ENCODE peak calls at places on chromosomes 6 and 20, in eight cellular contexts. One of them, this sample, is unnamed.

GRCh38 chr6:38432079-38432478 is 207.7 kb downstream of the BTBD9 start:
- DNase-seq in lower lobe of right lung: no peak
- DNase-seq in A549: no peak
- DNase-seq in esophagus squamous epithelium: no peak
- DNase-seq in PC-3: no peak
- DNase-seq in adrenal gland: no peak
- DNase-seq in neural progenitor cell: no peak
- DNase-seq in RWPE1: no peak
- DNase-seq in this sample: no peak

GRCh38 chr6:101397199-101397598 is 3.7 kb downstream of the GRIK2 start:
- DNase-seq in PC-3: peak
- DNase-seq in neural progenitor cell: peak
- DNase-seq in RWPE1: no peak
- DNase-seq in lower lobe of right lung: no peak
- DNase-seq in A549: no peak
- DNase-seq in esophagus squamous epithelium: no peak
- DNase-seq in adrenal gland: no peak
- DNase-seq in this sample: no peak

GRCh38 chr20:32404017-32404416 is 45.9 kb downstream of the ASXL1 start:
- DNase-seq in esophagus squamous epithelium: no peak
- DNase-seq in PC-3: no peak
- DNase-seq in neural progenitor cell: no peak
- DNase-seq in lower lobe of right lung: no peak
- DNase-seq in A549: no peak
- DNase-seq in adrenal gland: no peak
- DNase-seq in RWPE1: no peak
- DNase-seq in this sample: no peak

GRCh38 chr20:35207950-35208611 is 18.4 kb upstream of the MMP24 start:
- DNase-seq in adrenal gland: peak
- DNase-seq in esophagus squamous epithelium: no peak
- DNase-seq in A549: peak
- DNase-seq in PC-3: peak
- DNase-seq in lower lobe of right lung: peak
- DNase-seq in neural progenitor cell: peak
- DNase-seq in RWPE1: peak
- DNase-seq in this sample: peak

GRCh38 chr6:161048636-161049035 is 57.1 kb downstream of the MAP3K4 start:
- DNase-seq in esophagus squamous epithelium: no peak
- DNase-seq in adrenal gland: no peak
- DNase-seq in lower lobe of right lung: no peak
- DNase-seq in A549: no peak
- DNase-seq in PC-3: no peak
- DNase-seq in RWPE1: no peak
- DNase-seq in neural progenitor cell: no peak
- DNase-seq in this sample: no peak

GRCh38 chr6:43913388-43914271 is 143.6 kb downstream of the VEGFA start:
- DNase-seq in lower lobe of right lung: peak
- DNase-seq in adrenal gland: no peak
- DNase-seq in A549: no peak
- DNase-seq in neural progenitor cell: no peak
- DNase-seq in esophagus squamous epithelium: no peak
- DNase-seq in RWPE1: no peak
- DNase-seq in PC-3: no peak
- DNase-seq in this sample: no peak

GRCh38 chr6:113128020-113128419 is 729.1 kb upstream of the MARCKS start:
- DNase-seq in adrenal gland: no peak
- DNase-seq in lower lobe of right lung: no peak
- DNase-seq in neural progenitor cell: no peak
- DNase-seq in PC-3: no peak
- DNase-seq in esophagus squamous epithelium: no peak
- DNase-seq in A549: no peak
- DNase-seq in RWPE1: no peak
- DNase-seq in this sample: no peak

GRCh38 chr20:45339084-45339483 is 9.1 kb downstream of the SDC4 start:
- DNase-seq in RWPE1: peak
- DNase-seq in adrenal gland: no peak
- DNase-seq in esophagus squamous epithelium: no peak
- DNase-seq in PC-3: no peak
- DNase-seq in A549: no peak
- DNase-seq in neural progenitor cell: no peak
- DNase-seq in lower lobe of right lung: no peak
- DNase-seq in this sample: no peak

GRCh38 chr6:109790131-109790530 is 99.0 kb downstream of the FIG4 start:
- DNase-seq in lower lobe of right lung: no peak
- DNase-seq in RWPE1: no peak
- DNase-seq in A549: no peak
- DNase-seq in neural progenitor cell: no peak
- DNase-seq in adrenal gland: no peak
- DNase-seq in esophagus squamous epithelium: no peak
- DNase-seq in PC-3: peak
- DNase-seq in this sample: no peak

GRCh38 chr20:3222635-3223600 is 13.6 kb downstream of the ITPA start:
- DNase-seq in A549: no peak
- DNase-seq in neural progenitor cell: no peak
- DNase-seq in RWPE1: no peak
- DNase-seq in PC-3: peak
- DNase-seq in adrenal gland: no peak
- DNase-seq in esophagus squamous epithelium: no peak
- DNase-seq in lower lobe of right lung: no peak
- DNase-seq in this sample: no peak

GRCh38 chr6:112899541-112899940 is 552.4 kb downstream of the RFPL4B start:
- DNase-seq in esophagus squamous epithelium: no peak
- DNase-seq in neural progenitor cell: no peak
- DNase-seq in PC-3: no peak
- DNase-seq in adrenal gland: no peak
- DNase-seq in RWPE1: no peak
- DNase-seq in lower lobe of right lung: no peak
- DNase-seq in A549: no peak
- DNase-seq in this sample: no peak

GRCh38 chr6:46583711-46584110 is 68.9 kb downstream of the CYP39A1 start:
- DNase-seq in PC-3: no peak
- DNase-seq in RWPE1: no peak
- DNase-seq in adrenal gland: no peak
- DNase-seq in neural progenitor cell: no peak
- DNase-seq in A549: no peak
- DNase-seq in lower lobe of right lung: no peak
- DNase-seq in esophagus squamous epithelium: no peak
- DNase-seq in this sample: no peak

GRCh38 chr6:26224547-26224912 is 137.3 kb downstream of the HFE start:
- DNase-seq in RWPE1: no peak
- DNase-seq in A549: no peak
- DNase-seq in PC-3: no peak
- DNase-seq in neural progenitor cell: no peak
- DNase-seq in lower lobe of right lung: no peak
- DNase-seq in esophagus squamous epithelium: no peak
- DNase-seq in adrenal gland: no peak
- DNase-seq in this sample: no peak

GRCh38 chr6:110541701-110542309 is 65.4 kb upstream of the SLC22A16 start:
- DNase-seq in esophagus squamous epithelium: no peak
- DNase-seq in lower lobe of right lung: no peak
- DNase-seq in PC-3: no peak
- DNase-seq in neural progenitor cell: no peak
- DNase-seq in adrenal gland: no peak
- DNase-seq in A549: no peak
- DNase-seq in RWPE1: no peak
- DNase-seq in this sample: no peak

GRCh38 chr6:26156105-26156849 is 69.0 kb downstream of the HFE start:
- DNase-seq in adrenal gland: peak
- DNase-seq in lower lobe of right lung: peak
- DNase-seq in A549: peak
- DNase-seq in neural progenitor cell: peak
- DNase-seq in RWPE1: peak
- DNase-seq in PC-3: peak
- DNase-seq in esophagus squamous epithelium: peak
- DNase-seq in this sample: peak

GRCh38 chr20:6651016-6651415 is 116.5 kb upstream of the BMP2 start:
- DNase-seq in PC-3: peak
- DNase-seq in esophagus squamous epithelium: no peak
- DNase-seq in adrenal gland: peak
- DNase-seq in RWPE1: peak
- DNase-seq in neural progenitor cell: no peak
- DNase-seq in A549: no peak
- DNase-seq in lower lobe of right lung: no peak
- DNase-seq in this sample: no peak

GRCh38 chr20:11235058-11235457 is 561.3 kb upstream of the JAG1 start:
- DNase-seq in A549: no peak
- DNase-seq in RWPE1: peak
- DNase-seq in lower lobe of right lung: no peak
- DNase-seq in adrenal gland: no peak
- DNase-seq in neural progenitor cell: no peak
- DNase-seq in esophagus squamous epithelium: no peak
- DNase-seq in PC-3: peak
- DNase-seq in this sample: no peak

GRCh38 chr20:63627700-63628245 is 872 bp upstream of the GMEB2 start:
- DNase-seq in adrenal gland: no peak
- DNase-seq in A549: no peak
- DNase-seq in neural progenitor cell: no peak
- DNase-seq in RWPE1: no peak
- DNase-seq in lower lobe of right lung: no peak
- DNase-seq in PC-3: no peak
- DNase-seq in esophagus squamous epithelium: no peak
- DNase-seq in this sample: no peak
- H3K27ac ChIP-seq in adrenal gland: peak
- H3K27ac ChIP-seq in A549: peak
- H3K27ac ChIP-seq in neural progenitor cell: no peak
- H3K27ac ChIP-seq in RWPE1: peak
- H3K27ac ChIP-seq in lower lobe of right lung: peak
- H3K27ac ChIP-seq in PC-3: peak
- H3K27ac ChIP-seq in esophagus squamous epithelium: peak
- H3K27ac ChIP-seq in this sample: peak

GRCh38 chr6:149833651-149834050 is 30.5 kb downstream of the LRP11 start:
- DNase-seq in neural progenitor cell: no peak
- DNase-seq in adrenal gland: no peak
- DNase-seq in A549: no peak
- DNase-seq in esophagus squamous epithelium: no peak
- DNase-seq in PC-3: no peak
- DNase-seq in RWPE1: no peak
- DNase-seq in lower lobe of right lung: no peak
- DNase-seq in this sample: no peak

GRCh38 chr6:149834513-149835481 is 29.4 kb downstream of the LRP11 start:
- DNase-seq in PC-3: peak
- DNase-seq in adrenal gland: peak
- DNase-seq in esophagus squamous epithelium: no peak
- DNase-seq in A549: peak
- DNase-seq in neural progenitor cell: peak
- DNase-seq in RWPE1: peak
- DNase-seq in lower lobe of right lung: no peak
- DNase-seq in this sample: no peak

GRCh38 chr6:149830731-149831379 is 33.3 kb downstream of the LRP11 start:
- DNase-seq in A549: no peak
- DNase-seq in esophagus squamous epithelium: no peak
- DNase-seq in lower lobe of right lung: no peak
- DNase-seq in neural progenitor cell: no peak
- DNase-seq in RWPE1: no peak
- DNase-seq in adrenal gland: no peak
- DNase-seq in PC-3: no peak
- DNase-seq in this sample: no peak

DNA sequence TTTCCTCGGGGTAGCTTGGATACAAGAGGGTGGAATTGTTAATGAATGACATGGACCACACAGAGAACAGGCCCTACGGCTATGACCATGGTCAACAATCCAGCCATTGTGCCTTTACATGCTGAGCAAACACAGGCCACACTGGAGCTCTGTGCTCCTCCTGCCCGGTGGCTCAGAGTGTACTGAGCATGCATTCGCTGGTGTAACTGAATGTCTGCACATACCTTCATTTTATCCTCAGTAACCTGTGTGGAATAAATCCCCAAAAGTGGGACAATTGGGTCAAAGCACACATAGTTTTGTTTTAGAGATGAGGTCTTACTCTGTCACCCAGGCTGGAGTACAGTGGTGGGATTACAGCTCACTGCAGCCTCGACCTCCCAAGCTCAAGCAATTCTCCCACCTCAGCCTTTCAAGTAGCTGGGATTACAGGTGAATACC is 32.8 kb downstream of the LRP11 start:
- DNase-seq in neural progenitor cell: no peak
- DNase-seq in lower lobe of right lung: no peak
- DNase-seq in adrenal gland: no peak
- DNase-seq in esophagus squamous epithelium: no peak
- DNase-seq in RWPE1: no peak
- DNase-seq in A549: no peak
- DNase-seq in PC-3: peak
- DNase-seq in this sample: no peak
- H3K27ac ChIP-seq in neural progenitor cell: no peak
- H3K27ac ChIP-seq in lower lobe of right lung: no peak
- H3K27ac ChIP-seq in adrenal gland: no peak
- H3K27ac ChIP-seq in esophagus squamous epithelium: no peak
- H3K27ac ChIP-seq in RWPE1: no peak
- H3K27ac ChIP-seq in A549: no peak
- H3K27ac ChIP-seq in PC-3: no peak
- H3K27ac ChIP-seq in this sample: no peak

DNA sequence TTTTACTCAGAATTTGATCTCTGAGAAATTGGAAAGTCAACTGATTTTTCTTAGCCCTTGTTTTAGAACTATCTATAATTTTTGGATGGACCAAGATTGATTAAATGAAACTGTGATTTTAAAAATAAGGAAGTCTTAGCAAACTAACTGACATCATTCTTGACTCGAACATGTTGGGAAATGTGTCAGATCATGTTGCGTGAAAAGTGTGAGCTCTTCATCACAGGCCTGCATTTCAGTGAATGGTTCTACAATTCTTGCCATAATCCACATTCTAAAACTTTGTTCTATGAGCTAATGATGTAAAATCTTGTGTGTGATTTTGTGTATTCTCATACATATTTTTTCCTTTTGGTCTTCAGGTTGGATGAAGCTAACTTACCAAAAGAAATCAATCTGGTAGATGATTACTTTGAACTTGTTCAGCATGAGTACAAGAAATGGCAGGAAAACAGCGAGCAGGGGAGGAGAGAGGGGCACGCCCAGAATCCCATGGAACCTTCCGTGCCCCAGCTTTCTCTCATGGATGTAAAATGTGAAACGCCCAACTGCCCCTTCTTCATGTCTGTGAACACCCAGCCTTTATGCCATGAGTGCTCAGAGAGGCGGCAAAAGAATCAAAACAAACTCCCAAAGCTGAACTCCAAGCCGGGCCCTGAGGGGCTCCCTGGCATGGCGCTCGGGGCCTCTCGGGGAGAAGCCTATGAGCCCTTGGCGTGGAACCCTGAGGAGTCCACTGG is 11.2 kb downstream of the TNFAIP3 start:
- DNase-seq in RWPE1: no peak
- DNase-seq in adrenal gland: no peak
- DNase-seq in lower lobe of right lung: no peak
- DNase-seq in A549: no peak
- DNase-seq in esophagus squamous epithelium: no peak
- DNase-seq in PC-3: no peak
- DNase-seq in neural progenitor cell: no peak
- DNase-seq in this sample: no peak
- H3K27ac ChIP-seq in RWPE1: no peak
- H3K27ac ChIP-seq in adrenal gland: peak
- H3K27ac ChIP-seq in lower lobe of right lung: peak
- H3K27ac ChIP-seq in A549: no peak
- H3K27ac ChIP-seq in esophagus squamous epithelium: no peak
- H3K27ac ChIP-seq in PC-3: no peak
- H3K27ac ChIP-seq in neural progenitor cell: no peak
- H3K27ac ChIP-seq in this sample: no peak

DNA sequence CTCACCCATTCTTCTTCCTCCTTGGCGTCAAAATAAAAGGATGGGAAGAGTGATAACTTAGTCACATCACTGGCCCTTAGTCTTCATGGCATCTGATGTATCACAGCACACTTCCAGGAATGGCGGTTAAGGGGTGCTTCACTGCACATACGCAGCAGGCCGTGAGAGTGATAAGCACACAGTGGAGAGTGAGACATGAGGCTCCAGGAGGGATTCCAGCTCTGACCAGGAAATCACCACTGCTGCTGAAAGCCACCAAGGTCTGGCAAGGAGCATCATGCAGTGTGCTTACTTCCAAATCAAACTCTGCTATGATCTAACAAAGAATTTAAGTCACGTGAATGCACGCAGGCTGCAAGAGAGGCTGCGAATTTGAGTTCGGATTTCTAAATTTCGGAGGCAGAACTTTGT is 62.4 kb downstream of the ARID1B start:
- DNase-seq in neural progenitor cell: no peak
- DNase-seq in PC-3: no peak
- DNase-seq in RWPE1: no peak
- DNase-seq in adrenal gland: no peak
- DNase-seq in A549: no peak
- DNase-seq in lower lobe of right lung: no peak
- DNase-seq in esophagus squamous epithelium: no peak
- DNase-seq in this sample: no peak
- H3K27ac ChIP-seq in neural progenitor cell: peak
- H3K27ac ChIP-seq in PC-3: no peak
- H3K27ac ChIP-seq in RWPE1: no peak
- H3K27ac ChIP-seq in adrenal gland: peak
- H3K27ac ChIP-seq in A549: no peak
- H3K27ac ChIP-seq in lower lobe of right lung: no peak
- H3K27ac ChIP-seq in esophagus squamous epithelium: no peak
- H3K27ac ChIP-seq in this sample: no peak

This sample was measured in left lung.